ENCODE peak calls at places on chromosomes 16 and 17, in five cellular contexts. N is breast epithelium, W is prostate gland, U is testis, V is body of pancreas. B is an unnamed sample.

GRCh38 chr16:1331712-1332617 is 1.5 kb upstream of the BAIAP3 start:
- DNase-seq in U (no peak), N (peak; percentile 83), V (peak; percentile 84), W (peak; percentile 58), B (no peak)

GRCh38 chr17:68704897-68705296 is 103.7 kb upstream of the FAM20A start:
- DNase-seq in U (no peak), N (peak; percentile 25), V (no peak), W (no peak), B (no peak)

GRCh38 chr16:17757808-17758207 is 287.0 kb upstream of the XYLT1 start:
- DNase-seq in N (no peak), V (no peak), W (no peak), U (no peak), B (no peak)

GRCh38 chr17:45745843-45746494 is 38.2 kb upstream of the CRHR1 start:
- DNase-seq in N (no peak), V (no peak), W (no peak), U (no peak), B (no peak)

GRCh38 chr16:69563605-69564580 is 1.9 kb upstream of the NFAT5 start:
- DNase-seq in W (no peak), V (no peak), U (no peak), N (no peak), B (no peak)

GRCh38 chr17:74240637-74241036 is 27.3 kb downstream of the TTYH2 start:
- DNase-seq in N (no peak), W (no peak), U (peak; percentile 77), V (no peak), B (no peak)

GRCh38 chr17:32628645-32629044 is 141.9 kb downstream of the CDK5R1 start:
- DNase-seq in W (no peak), N (no peak), V (no peak), U (no peak), B (no peak)

GRCh38 chr17:38853292-38854219 is at the start of gene RPL23:
- DNase-seq in W (peak; percentile 97), N (peak; percentile 95), V (peak; percentile 97), U (peak; percentile 98), B (peak; percentile 83)

GRCh38 chr16:2078096-2078495 is 30.3 kb downstream of the TSC2 start:
- DNase-seq in W (no peak), N (no peak), V (no peak), U (no peak), B (no peak)

GRCh38 chr17:68035131-68035522 is 408 bp upstream of the KPNA2 start:
- DNase-seq in V (peak; percentile 95), W (peak; percentile 91), U (peak; percentile 96), N (peak; percentile 89), B (peak; percentile 95)

GRCh38 chr16:12652924-12653323 is 150.8 kb downstream of the CPPED1 start:
- DNase-seq in V (no peak), N (no peak), W (no peak), U (no peak), B (no peak)

GRCh38 chr16:12651765-12652531 is 151.7 kb downstream of the CPPED1 start:
- DNase-seq in U (no peak), N (no peak), V (no peak), W (no peak), B (no peak)

GRCh38 chr16:12653820-12654392 is 149.8 kb downstream of the CPPED1 start:
- DNase-seq in N (no peak), V (no peak), W (no peak), U (no peak), B (no peak)

GRCh38 chr16:12658506-12658905 is 145.2 kb downstream of the CPPED1 start:
- DNase-seq in U (no peak), N (no peak), V (no peak), W (no peak), B (no peak)

DNA sequence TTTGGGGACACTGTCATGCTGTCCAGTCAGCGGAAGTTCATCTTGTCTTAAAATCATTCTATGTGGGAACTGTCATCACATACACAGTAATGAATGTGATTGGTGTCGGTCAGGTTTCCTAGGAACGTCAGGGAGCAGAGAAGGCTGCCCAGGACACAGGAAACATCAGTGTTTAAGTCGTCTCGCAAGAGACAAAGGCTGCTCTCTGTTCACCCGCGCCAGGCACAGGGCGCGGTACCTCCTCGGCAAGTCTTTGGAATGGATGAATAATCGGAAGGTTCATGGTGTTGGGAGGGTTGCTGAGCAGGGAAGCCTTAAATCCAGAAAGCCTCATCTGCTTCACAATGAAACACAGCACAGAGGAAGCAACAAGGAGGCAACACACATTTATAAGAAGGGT is 148.2 kb downstream of the CPPED1 start:
- DNase-seq in W (no peak), N (no peak), U (no peak), V (no peak), B (no peak)
- H3K27ac ChIP-seq in W (no peak overlapping the region), N (no peak overlapping the region), U (no peak overlapping the region), V (no peak overlapping the region), B (no peak overlapping the region)

DNA sequence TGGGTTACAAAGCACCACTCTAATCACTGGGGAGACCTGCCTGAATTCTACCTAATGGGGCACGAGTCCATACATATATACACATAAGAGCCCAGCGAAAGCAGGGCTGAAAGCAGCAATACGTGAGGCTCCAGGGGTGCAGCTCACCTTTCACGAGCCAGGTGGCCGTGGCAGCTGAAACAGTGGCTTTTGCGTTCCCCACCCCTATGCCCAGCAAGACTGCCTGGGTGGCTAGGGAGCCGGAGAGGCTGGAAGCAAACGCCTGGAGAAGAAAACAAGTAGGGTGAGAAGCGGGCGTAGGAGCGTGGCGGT is 618 bp downstream of the RUSF1 start:
- DNase-seq in N (no peak), W (no peak), V (no peak), U (no peak), B (no peak)
- H3K27ac ChIP-seq in N (peak overlapping the region; percentile 95), W (peak overlapping the region; percentile 82), V (peak overlapping the region; percentile 93), U (peak overlapping the region; percentile 94), B (peak overlapping the region; percentile 84)

DNA sequence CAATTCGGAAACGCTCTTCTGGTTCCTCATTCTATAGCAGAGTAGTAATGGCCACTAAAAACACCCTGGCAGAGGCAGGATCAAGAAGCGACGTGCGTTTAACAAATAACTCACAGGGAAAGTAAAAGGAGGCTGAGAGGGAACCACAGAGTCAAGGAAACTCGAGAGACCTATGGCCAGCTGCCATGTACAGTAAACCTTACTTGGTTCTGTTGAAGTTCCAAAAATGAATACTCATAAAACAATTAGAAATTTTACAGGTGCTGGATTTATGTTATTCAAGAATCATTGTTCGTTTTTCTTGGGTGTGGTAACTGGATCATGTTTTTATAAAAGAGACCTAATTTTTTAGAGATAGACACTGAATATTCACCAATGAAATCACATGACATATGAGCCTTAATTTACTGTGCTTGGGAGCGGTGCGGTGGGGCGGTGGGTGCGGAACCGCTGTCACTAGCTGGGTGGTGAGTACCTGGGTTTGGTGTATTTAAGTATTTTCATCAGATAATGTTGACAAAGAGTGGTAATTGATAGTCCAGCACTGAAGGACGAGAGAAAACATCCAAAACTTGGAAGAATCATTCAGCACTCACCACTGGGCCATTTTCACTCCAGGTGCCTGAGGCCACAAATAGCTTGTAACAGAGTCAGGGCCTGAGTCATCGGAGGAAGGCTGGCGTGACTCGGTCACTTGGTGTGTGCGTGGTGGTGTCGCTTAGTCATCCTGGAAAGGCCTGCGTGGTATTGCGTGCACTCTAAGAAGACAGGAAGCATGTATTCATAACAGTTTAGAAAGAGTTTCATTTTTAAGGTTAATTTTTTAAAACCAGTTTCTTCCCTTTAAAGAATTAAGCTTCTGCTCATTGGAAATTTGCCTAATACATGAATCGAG is 135.4 kb upstream of the CHMP6 start:
- DNase-seq in W (no peak), V (no peak), U (no peak), N (peak; percentile 70), B (no peak)
- H3K27ac ChIP-seq in W (no peak overlapping the region), V (no peak overlapping the region), U (no peak overlapping the region), N (peak overlapping the region; percentile 29), B (no peak overlapping the region)

GRCh38 chr16:67856927-67857546 is 9.5 kb upstream of the CENPT start:
- DNase-seq in W (no peak), U (no peak), N (no peak), V (no peak), B (no peak)
- H3K27ac ChIP-seq in W (no peak overlapping the region), U (no peak overlapping the region), N (peak overlapping the region; percentile 91), V (peak overlapping the region; percentile 68), B (no peak overlapping the region)

GRCh38 chr16:57628008-57628781 is at the start of gene ADGRG1:
- DNase-seq in W (peak; percentile 70), V (peak; percentile 56), N (peak; percentile 81), U (peak; percentile 90), B (peak; percentile 89)

GRCh38 chr16:57624806-57625500 is 3.5 kb upstream of the ADGRG1 start:
- DNase-seq in N (no peak), W (no peak), U (no peak), V (no peak), B (peak; percentile 83)

GRCh38 chr16:57627184-57627871 is 1.1 kb upstream of the ADGRG1 start:
- DNase-seq in W (no peak), V (no peak), U (no peak), N (peak; percentile 78), B (no peak)

GRCh38 chr16:57628782-57629181 is 352 bp downstream of the ADGRG1 start:
- DNase-seq in V (no peak), W (no peak), N (no peak), U (no peak), B (no peak)

GRCh38 chr16:57626420-57627170 is 1.8 kb upstream of the ADGRG1 start:
- DNase-seq in U (no peak), W (no peak), N (no peak), V (no peak), B (no peak)
- H3K27ac ChIP-seq in U (peak overlapping the region; percentile 0), W (no peak overlapping the region), N (peak overlapping the region; percentile 79), V (no peak overlapping the region), B (peak overlapping the region; percentile 84)

GRCh38 chr16:89346869-89347268 is 129.4 kb downstream of the ZNF778 start:
- DNase-seq in U (no peak), V (no peak), N (no peak), W (no peak), B (no peak)
- H3K27ac ChIP-seq in U (no peak overlapping the region), V (no peak overlapping the region), N (no peak overlapping the region), W (no peak overlapping the region), B (no peak overlapping the region)

GRCh38 chr16:89449726-89450335 is 40.5 kb downstream of the ANKRD11 start:
- DNase-seq in U (no peak), V (no peak), N (no peak), W (no peak), B (no peak)
- H3K27ac ChIP-seq in U (no peak overlapping the region), V (peak overlapping the region; percentile 13), N (no peak overlapping the region), W (no peak overlapping the region), B (no peak overlapping the region)

DNA sequence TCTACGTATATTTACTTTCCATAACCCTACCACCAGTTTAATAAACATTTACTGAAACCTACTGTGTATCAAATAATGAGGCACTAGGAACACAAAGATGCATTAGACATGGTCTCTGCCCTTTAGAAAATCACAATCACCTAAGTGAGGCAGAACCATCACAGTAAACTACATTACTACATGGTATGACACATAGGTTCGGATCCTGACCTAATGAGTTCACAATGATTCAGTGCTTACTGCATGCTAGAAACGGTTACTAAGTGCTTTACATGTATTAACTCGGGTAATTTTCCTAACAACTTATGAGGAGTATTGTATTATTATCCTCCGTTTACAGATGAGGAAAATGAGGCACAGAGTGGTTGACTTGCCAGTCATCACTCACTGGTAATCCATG is 5.2 kb upstream of the SYNRG start:
- DNase-seq in N (no peak), W (no peak), U (no peak), V (no peak), B (no peak)
- H3K27ac ChIP-seq in N (no peak overlapping the region), W (no peak overlapping the region), U (no peak overlapping the region), V (no peak overlapping the region), B (no peak overlapping the region)